ENCODE peak calls at places on chromosomes 7 and 10, in four cellular contexts. H, Y, R and J are unnamed samples.
A peak's percentile ranks its signal among the peaks of the same experiment; 100 is the strongest.

GRCh38 chr10:124551755-124552154 is 90.1 kb downstream of the LHPP start:
- DNase-seq in H (no peak), Y (no peak), R (no peak), J (no peak)

GRCh38 chr7:113086431-113086888 is at the start of gene GPR85:
- DNase-seq in H (peak; percentile 90), R (no peak), Y (peak; percentile 76), J (peak; percentile 71)

GRCh38 chr7:123024989-123025758 is 29.7 kb upstream of the TAS2R16 start:
- DNase-seq in R (no peak), Y (no peak), H (no peak), J (no peak)

GRCh38 chr7:112129655-112130323 is 76.4 kb downstream of the DOCK4 start:
- DNase-seq in Y (no peak), H (peak; percentile 50), R (no peak), J (no peak)

GRCh38 chr7:132742152-132742551 is 165.9 kb upstream of the PLXNA4 start:
- DNase-seq in H (no peak), Y (peak; percentile 67), R (no peak), J (no peak)

GRCh38 chr10:113681533-113682470 is 2.1 kb downstream of the CASP7 start:
- DNase-seq in H (no peak), Y (peak; percentile 5), R (no peak), J (no peak)

GRCh38 chr10:116720241-116721047 is 21.9 kb downstream of the HSPA12A start:
- DNase-seq in H (peak; percentile 51), Y (no peak), R (no peak), J (no peak)

GRCh38 chr10:61621538-61622150 is 41.1 kb upstream of the CABCOCO1 start:
- DNase-seq in R (no peak), Y (no peak), H (no peak), J (no peak)

GRCh38 chr7:68256295-68256694 is 1259.7 kb downstream of the TYW1 start:
- DNase-seq in R (no peak), Y (no peak), H (no peak), J (no peak)

GRCh38 chr7:35725280-35725680 is 30.3 kb upstream of the HERPUD2 start:
- DNase-seq in R (no peak), H (no peak), Y (no peak), J (no peak)

GRCh38 chr7:28311670-28312069 is 100.6 kb upstream of the CREB5 start:
- DNase-seq in Y (no peak), R (no peak), H (peak; percentile 60), J (no peak)

GRCh38 chr10:113273151-113273876 is 279.5 kb upstream of the HABP2 start:
- DNase-seq in R (no peak), H (peak; percentile 65), Y (peak; percentile 24), J (no peak)

GRCh38 chr10:100998991-100999741 is 442 bp upstream of the LZTS2 start:
- DNase-seq in R (peak; percentile 85), Y (peak; percentile 71), H (peak; percentile 92), J (peak; percentile 70)

GRCh38 chr7:21884496-21884895 is 61.2 kb downstream of the CDCA7L start:
- DNase-seq in R (no peak), Y (no peak), H (no peak), J (no peak)

GRCh38 chr10:122510326-122510725 is 49.0 kb downstream of the HTRA1 start:
- DNase-seq in H (no peak), Y (no peak), R (no peak), J (no peak)

GRCh38 chr10:53786236-53786635 is 1013.7 kb upstream of the MBL2 start:
- DNase-seq in R (no peak), Y (no peak), H (peak; percentile 76), J (no peak)

GRCh38 chr10:51895209-51895608 is 195.8 kb upstream of the CSTF2T start:
- DNase-seq in Y (peak; percentile 98), H (no peak), R (no peak), J (no peak)

GRCh38 chr10:103666109-103666508 is 172.6 kb downstream of the NEURL1 start:
- DNase-seq in Y (peak; percentile 40), H (peak; percentile 86), R (no peak), J (no peak)

GRCh38 chr10:83553366-83553765 is 585.9 kb upstream of the GHITM start:
- DNase-seq in R (no peak), H (no peak), Y (no peak), J (no peak)

GRCh38 chr10:91875156-91875555 is 34.1 kb downstream of the FGFBP3 start:
- DNase-seq in H (no peak), Y (no peak), R (no peak), J (no peak)

GRCh38 chr7:69799990-69800389 is 201.7 kb downstream of the AUTS2 start:
- DNase-seq in Y (no peak), H (no peak), R (no peak), J (no peak)

GRCh38 chr10:53230651-53231050 is 458.1 kb upstream of the MBL2 start:
- DNase-seq in H (no peak), R (no peak), Y (no peak), J (no peak)

GRCh38 chr7:135974667-135975066 is 2.5 kb downstream of the MTPN start:
- DNase-seq in Y (no peak), H (no peak), R (no peak), J (no peak)

GRCh38 chr10:59873924-59874323 is 32.4 kb downstream of the CCDC6 start:
- DNase-seq in H (no peak), R (no peak), Y (no peak), J (no peak)

GRCh38 chr7:43584200-43584586 is 1.3 kb downstream of the STK17A start:
- DNase-seq in R (no peak), Y (peak; percentile 88), H (peak; percentile 58), J (no peak)

GRCh38 chr7:34087892-34088891 is 182.9 kb downstream of the BMPER start:
- DNase-seq in R (no peak), H (peak; percentile 91), Y (peak; percentile 31), J (peak; percentile 8)

GRCh38 chr7:159063046-159063840 is 81.4 kb downstream of the VIPR2 start:
- DNase-seq in R (no peak), H (no peak), Y (no peak), J (no peak)

GRCh38 chr10:90125966-90126600 is 424.7 kb downstream of the KIF20B start:
- DNase-seq in R (no peak), Y (no peak), H (no peak), J (no peak)

GRCh38 chr7:17406756-17407155 is 108.3 kb downstream of the AHR start:
- DNase-seq in R (no peak), Y (peak; percentile 31), H (no peak), J (no peak)

GRCh38 chr7:79988642-79989041 is 146.0 kb upstream of the GNAI1 start:
- DNase-seq in Y (peak; percentile 46), R (no peak), H (no peak), J (no peak)

GRCh38 chr7:107742678-107743566 is 1.0 kb upstream of the CBLL1 start:
- DNase-seq in H (peak; percentile 91), Y (no peak), R (peak; percentile 64), J (no peak)

GRCh38 chr10:77787440-77787839 is 139.1 kb downstream of the DLG5 start:
- DNase-seq in Y (no peak), R (no peak), H (no peak), J (no peak)

GRCh38 chr10:14162626-14163344 is 167.9 kb downstream of the FRMD4A start:
- DNase-seq in H (no peak), Y (no peak), R (no peak), J (no peak)

GRCh38 chr10:122207596-122207995 is 63.5 kb upstream of the BTBD16 start:
- DNase-seq in H (no peak), R (no peak), Y (no peak), J (no peak)